ENCODE peak calls at places on chromosomes 3 and 15, in ten cellular contexts. One of them, this sample, is unnamed.

GRCh38 chr3:12235691-12236090 is 53.2 kb upstream of the PPARG start:
- DNase-seq in sigmoid colon: no peak
- DNase-seq in SK-N-SH: no peak
- DNase-seq in transverse colon: no peak
- DNase-seq in K562: no peak
- DNase-seq in ovary: no peak
- DNase-seq in tibial nerve: no peak
- DNase-seq in esophagus muscularis mucosa: no peak
- DNase-seq in suprapubic skin: no peak
- DNase-seq in HepG2: no peak
- DNase-seq in this sample: no peak

GRCh38 chr15:32135326-32135725 is 105.0 kb downstream of the CHRNA7 start:
- DNase-seq in sigmoid colon: no peak
- DNase-seq in suprapubic skin: no peak
- DNase-seq in esophagus muscularis mucosa: peak; percentile 19
- DNase-seq in K562: no peak
- DNase-seq in tibial nerve: no peak
- DNase-seq in HepG2: no peak
- DNase-seq in ovary: no peak
- DNase-seq in SK-N-SH: no peak
- DNase-seq in transverse colon: no peak
- DNase-seq in this sample: no peak

GRCh38 chr3:65173841-65174240 is 486.0 kb upstream of the ADAMTS9 start:
- DNase-seq in K562: no peak
- DNase-seq in SK-N-SH: no peak
- DNase-seq in esophagus muscularis mucosa: no peak
- DNase-seq in sigmoid colon: no peak
- DNase-seq in transverse colon: no peak
- DNase-seq in suprapubic skin: no peak
- DNase-seq in ovary: no peak
- DNase-seq in HepG2: no peak
- DNase-seq in tibial nerve: no peak
- DNase-seq in this sample: no peak

GRCh38 chr3:128492353-128493220 is at the start of gene GATA2:
- DNase-seq in transverse colon: no peak
- DNase-seq in HepG2: no peak
- DNase-seq in esophagus muscularis mucosa: no peak
- DNase-seq in sigmoid colon: peak; percentile 59
- DNase-seq in SK-N-SH: no peak
- DNase-seq in tibial nerve: no peak
- DNase-seq in ovary: peak; percentile 46
- DNase-seq in suprapubic skin: peak; percentile 60
- DNase-seq in K562: peak; percentile 64
- DNase-seq in this sample: no peak

GRCh38 chr3:195093731-195094130 is 177.2 kb downstream of the XXYLT1 start:
- DNase-seq in esophagus muscularis mucosa: no peak
- DNase-seq in sigmoid colon: no peak
- DNase-seq in HepG2: no peak
- DNase-seq in suprapubic skin: no peak
- DNase-seq in SK-N-SH: no peak
- DNase-seq in tibial nerve: no peak
- DNase-seq in transverse colon: no peak
- DNase-seq in K562: no peak
- DNase-seq in ovary: no peak
- DNase-seq in this sample: no peak

GRCh38 chr3:15309662-15310335 is 22.6 kb downstream of the SH3BP5 start:
- DNase-seq in esophagus muscularis mucosa: no peak
- DNase-seq in K562: no peak
- DNase-seq in HepG2: no peak
- DNase-seq in ovary: no peak
- DNase-seq in SK-N-SH: no peak
- DNase-seq in sigmoid colon: peak; percentile 58
- DNase-seq in transverse colon: no peak
- DNase-seq in tibial nerve: no peak
- DNase-seq in suprapubic skin: peak; percentile 59
- DNase-seq in this sample: no peak

GRCh38 chr3:195133462-195133861 is 137.5 kb downstream of the XXYLT1 start:
- DNase-seq in suprapubic skin: peak; percentile 79
- DNase-seq in ovary: no peak
- DNase-seq in K562: no peak
- DNase-seq in sigmoid colon: peak; percentile 96
- DNase-seq in SK-N-SH: no peak
- DNase-seq in esophagus muscularis mucosa: no peak
- DNase-seq in transverse colon: peak; percentile 60
- DNase-seq in HepG2: no peak
- DNase-seq in tibial nerve: no peak
- DNase-seq in this sample: no peak

GRCh38 chr15:37585966-37586656 is 348.3 kb upstream of the TMCO5A start:
- DNase-seq in HepG2: no peak
- DNase-seq in tibial nerve: no peak
- DNase-seq in K562: no peak
- DNase-seq in suprapubic skin: no peak
- DNase-seq in ovary: no peak
- DNase-seq in transverse colon: no peak
- DNase-seq in esophagus muscularis mucosa: no peak
- DNase-seq in SK-N-SH: no peak
- DNase-seq in sigmoid colon: no peak
- DNase-seq in this sample: no peak

GRCh38 chr3:72977463-72977862 is 19.1 kb upstream of the PPP4R2 start:
- DNase-seq in K562: no peak
- DNase-seq in suprapubic skin: no peak
- DNase-seq in esophagus muscularis mucosa: no peak
- DNase-seq in tibial nerve: no peak
- DNase-seq in transverse colon: no peak
- DNase-seq in ovary: no peak
- DNase-seq in HepG2: no peak
- DNase-seq in sigmoid colon: no peak
- DNase-seq in SK-N-SH: no peak
- DNase-seq in this sample: no peak

GRCh38 chr3:72977060-72977459 is 19.6 kb upstream of the PPP4R2 start:
- DNase-seq in sigmoid colon: no peak
- DNase-seq in SK-N-SH: no peak
- DNase-seq in suprapubic skin: no peak
- DNase-seq in tibial nerve: no peak
- DNase-seq in esophagus muscularis mucosa: no peak
- DNase-seq in HepG2: no peak
- DNase-seq in transverse colon: no peak
- DNase-seq in ovary: no peak
- DNase-seq in K562: no peak
- DNase-seq in this sample: no peak

GRCh38 chr3:72973786-72974185 is 22.8 kb upstream of the PPP4R2 start:
- DNase-seq in tibial nerve: no peak
- DNase-seq in suprapubic skin: no peak
- DNase-seq in transverse colon: no peak
- DNase-seq in esophagus muscularis mucosa: no peak
- DNase-seq in HepG2: no peak
- DNase-seq in ovary: no peak
- DNase-seq in K562: no peak
- DNase-seq in SK-N-SH: no peak
- DNase-seq in sigmoid colon: no peak
- DNase-seq in this sample: no peak

GRCh38 chr3:72974956-72975355 is 21.7 kb upstream of the PPP4R2 start:
- DNase-seq in suprapubic skin: no peak
- DNase-seq in ovary: no peak
- DNase-seq in transverse colon: no peak
- DNase-seq in K562: no peak
- DNase-seq in HepG2: no peak
- DNase-seq in SK-N-SH: no peak
- DNase-seq in esophagus muscularis mucosa: no peak
- DNase-seq in tibial nerve: no peak
- DNase-seq in sigmoid colon: no peak
- DNase-seq in this sample: no peak

GRCh38 chr3:72976182-72976825 is 20.3 kb upstream of the PPP4R2 start:
- DNase-seq in transverse colon: no peak
- DNase-seq in SK-N-SH: no peak
- DNase-seq in tibial nerve: no peak
- DNase-seq in sigmoid colon: no peak
- DNase-seq in esophagus muscularis mucosa: no peak
- DNase-seq in HepG2: no peak
- DNase-seq in ovary: no peak
- DNase-seq in suprapubic skin: no peak
- DNase-seq in K562: no peak
- DNase-seq in this sample: no peak
- TF ChIP-seq CTCF in transverse colon: no peak
- TF ChIP-seq CTCF in SK-N-SH: no peak
- TF ChIP-seq CTCF in tibial nerve: no peak
- TF ChIP-seq CTCF in sigmoid colon: no peak
- TF ChIP-seq CTCF in esophagus muscularis mucosa: no peak
- TF ChIP-seq CTCF in HepG2: no peak
- TF ChIP-seq CTCF in ovary: no peak
- TF ChIP-seq CTCF in suprapubic skin: no peak
- TF ChIP-seq CTCF in K562: no peak
- TF ChIP-seq CTCF in this sample: no peak

GRCh38 chr15:34493001-34493400 is 55.4 kb upstream of the GOLGA8A start:
- DNase-seq in suprapubic skin: no peak
- DNase-seq in HepG2: no peak
- DNase-seq in SK-N-SH: no peak
- DNase-seq in K562: no peak
- DNase-seq in tibial nerve: no peak
- DNase-seq in transverse colon: no peak
- DNase-seq in esophagus muscularis mucosa: no peak
- DNase-seq in sigmoid colon: no peak
- DNase-seq in ovary: no peak
- DNase-seq in this sample: no peak

GRCh38 chr15:34494084-34494399 is 56.4 kb upstream of the GOLGA8A start:
- DNase-seq in SK-N-SH: no peak
- DNase-seq in transverse colon: no peak
- DNase-seq in suprapubic skin: no peak
- DNase-seq in K562: no peak
- DNase-seq in ovary: no peak
- DNase-seq in esophagus muscularis mucosa: no peak
- DNase-seq in tibial nerve: no peak
- DNase-seq in sigmoid colon: no peak
- DNase-seq in HepG2: no peak
- DNase-seq in this sample: no peak

GRCh38 chr15:34490421-34491193 is 53.0 kb upstream of the GOLGA8A start:
- DNase-seq in transverse colon: no peak
- DNase-seq in suprapubic skin: no peak
- DNase-seq in SK-N-SH: peak; percentile 24
- DNase-seq in esophagus muscularis mucosa: no peak
- DNase-seq in sigmoid colon: no peak
- DNase-seq in tibial nerve: no peak
- DNase-seq in K562: no peak
- DNase-seq in ovary: no peak
- DNase-seq in HepG2: no peak
- DNase-seq in this sample: no peak
- H3K27me3 ChIP-seq in transverse colon: peaks cover 62% of the 10 kb centered on the region
- H3K27me3 ChIP-seq in suprapubic skin: peaks cover 65% of the 10 kb centered on the region
- H3K27me3 ChIP-seq in SK-N-SH: peaks cover 15% of the 10 kb centered on the region
- H3K27me3 ChIP-seq in esophagus muscularis mucosa: no peaks in the 10 kb centered on the region
- H3K27me3 ChIP-seq in sigmoid colon: peaks cover 65% of the 10 kb centered on the region
- H3K27me3 ChIP-seq in tibial nerve: no peaks in the 10 kb centered on the region
- H3K27me3 ChIP-seq in K562: no peaks in the 10 kb centered on the region
- H3K27me3 ChIP-seq in ovary: no peaks in the 10 kb centered on the region
- H3K27me3 ChIP-seq in HepG2: no peaks in the 10 kb centered on the region
- H3K27me3 ChIP-seq in this sample: peaks cover 68% of the 10 kb centered on the region

GRCh38 chr15:66292261-66293084 is 895 bp upstream of the DIS3L start:
- DNase-seq in tibial nerve: no peak
- DNase-seq in K562: peak; percentile 69
- DNase-seq in esophagus muscularis mucosa: no peak
- DNase-seq in SK-N-SH: no peak
- DNase-seq in ovary: no peak
- DNase-seq in suprapubic skin: no peak
- DNase-seq in transverse colon: no peak
- DNase-seq in sigmoid colon: no peak
- DNase-seq in HepG2: no peak
- DNase-seq in this sample: no peak

GRCh38 chr15:66293085-66293418 is 316 bp upstream of the DIS3L start:
- DNase-seq in suprapubic skin: no peak
- DNase-seq in SK-N-SH: no peak
- DNase-seq in ovary: no peak
- DNase-seq in esophagus muscularis mucosa: no peak
- DNase-seq in HepG2: no peak
- DNase-seq in sigmoid colon: no peak
- DNase-seq in transverse colon: no peak
- DNase-seq in tibial nerve: no peak
- DNase-seq in K562: no peak
- DNase-seq in this sample: no peak

GRCh38 chr15:66294932-66295235 is 1.5 kb downstream of the DIS3L start:
- DNase-seq in tibial nerve: no peak
- DNase-seq in sigmoid colon: no peak
- DNase-seq in SK-N-SH: no peak
- DNase-seq in esophagus muscularis mucosa: no peak
- DNase-seq in K562: peak; percentile 18
- DNase-seq in transverse colon: no peak
- DNase-seq in HepG2: no peak
- DNase-seq in suprapubic skin: no peak
- DNase-seq in ovary: no peak
- DNase-seq in this sample: no peak

GRCh38 chr15:66293419-66294156 is at the start of gene DIS3L:
- DNase-seq in HepG2: peak; percentile 32
- DNase-seq in ovary: peak; percentile 72
- DNase-seq in transverse colon: peak; percentile 75
- DNase-seq in tibial nerve: peak; percentile 18
- DNase-seq in SK-N-SH: peak; percentile 91
- DNase-seq in suprapubic skin: peak; percentile 71
- DNase-seq in sigmoid colon: peak; percentile 75
- DNase-seq in esophagus muscularis mucosa: no peak
- DNase-seq in K562: peak; percentile 71
- DNase-seq in this sample: peak; percentile 72

GRCh38 chr15:66294157-66294931 is 976 bp downstream of the DIS3L start:
- DNase-seq in HepG2: peak; percentile 33
- DNase-seq in K562: peak; percentile 63
- DNase-seq in sigmoid colon: no peak
- DNase-seq in SK-N-SH: no peak
- DNase-seq in suprapubic skin: no peak
- DNase-seq in tibial nerve: no peak
- DNase-seq in transverse colon: peak; percentile 42
- DNase-seq in ovary: no peak
- DNase-seq in esophagus muscularis mucosa: no peak
- DNase-seq in this sample: no peak
- TF ChIP-seq EP300 in HepG2: no peak
- TF ChIP-seq EP300 in K562: no peak
- TF ChIP-seq EP300 in sigmoid colon: no peak
- TF ChIP-seq EP300 in SK-N-SH: no peak
- TF ChIP-seq EP300 in suprapubic skin: no peak
- TF ChIP-seq EP300 in tibial nerve: no peak
- TF ChIP-seq EP300 in transverse colon: no peak
- TF ChIP-seq EP300 in ovary: no peak
- TF ChIP-seq EP300 in esophagus muscularis mucosa: no peak
- TF ChIP-seq EP300 in this sample: no peak

DNA sequence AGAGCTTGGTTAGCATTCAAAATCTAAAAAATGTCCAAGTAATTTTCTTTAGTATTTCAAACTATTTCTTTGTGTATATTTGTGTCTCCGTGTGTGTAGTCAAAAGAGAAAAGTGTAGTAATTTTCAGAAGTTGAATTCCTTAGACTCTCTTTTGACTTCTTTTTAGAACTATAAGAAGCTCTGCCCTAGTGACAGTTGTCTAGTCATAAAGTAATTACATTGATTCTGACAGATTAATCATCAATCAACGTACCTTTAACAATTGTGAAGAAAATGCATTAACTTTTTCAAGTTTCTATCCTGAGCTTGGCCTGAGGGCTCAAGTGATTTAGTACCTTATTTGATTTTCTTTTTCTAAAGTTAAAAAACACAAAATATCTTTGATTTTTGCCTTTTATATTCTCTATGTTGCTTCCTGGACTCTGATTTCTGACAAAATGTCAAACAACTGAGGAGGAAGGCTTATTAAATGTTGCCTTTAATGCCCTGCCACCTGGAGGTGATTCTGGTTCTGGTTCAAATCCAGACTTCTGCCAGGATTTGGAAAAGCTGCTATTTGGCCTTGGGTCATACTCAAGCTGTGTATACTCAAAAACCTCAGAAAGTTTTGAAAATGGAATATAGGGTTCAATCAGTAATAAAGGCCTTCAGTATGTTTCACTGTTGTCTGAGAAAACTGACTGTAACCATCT is 653.6 kb downstream of the NSUN3 start:
- DNase-seq in esophagus muscularis mucosa: no peak
- DNase-seq in tibial nerve: no peak
- DNase-seq in suprapubic skin: no peak
- DNase-seq in K562: no peak
- DNase-seq in SK-N-SH: no peak
- DNase-seq in transverse colon: peak; percentile 15
- DNase-seq in HepG2: peak; percentile 24
- DNase-seq in sigmoid colon: no peak
- DNase-seq in ovary: no peak
- DNase-seq in this sample: peak; percentile 37
- TF ChIP-seq CTCF in esophagus muscularis mucosa: peak; percentile 12
- TF ChIP-seq CTCF in tibial nerve: peak; percentile 8
- TF ChIP-seq CTCF in suprapubic skin: no peak
- TF ChIP-seq CTCF in K562: no peak
- TF ChIP-seq CTCF in SK-N-SH: peak; percentile 33
- TF ChIP-seq CTCF in transverse colon: no peak
- TF ChIP-seq CTCF in HepG2: peak; percentile 48
- TF ChIP-seq CTCF in sigmoid colon: no peak
- TF ChIP-seq CTCF in ovary: no peak
- TF ChIP-seq CTCF in this sample: peak; percentile 12

This sample was measured in stomach.